ENCODE peak calls at places on chromosomes 6 and 20, in four cellular contexts. B is SW 1271, Z is NCI-H510A, T is NCI-H1694 treated with DMSO at 0.1 percent for 48 hours. O is an unnamed sample.

GRCh38 chr6:105911106-105911629 is 175.0 kb upstream of the PRDM1 start:
- DNase-seq in T (no peak), Z (no peak), B (no peak), O (no peak)

GRCh38 chr6:144310761-144311160 is 25.6 kb downstream of the UTRN start:
- DNase-seq in Z (no peak), T (no peak), B (no peak), O (no peak)

GRCh38 chr20:3183896-3184295 is 10.5 kb upstream of the LZTS3 start:
- DNase-seq in Z (no peak), B (no peak), T (no peak), O (no peak)

GRCh38 chr6:159052720-159053119 is 7.9 kb upstream of the TAGAP start:
- DNase-seq in B (no peak), T (no peak), Z (no peak), O (no peak)

GRCh38 chr6:99458319-99458718 is 33.2 kb upstream of the PNISR start:
- DNase-seq in B (peak), Z (no peak), T (peak), O (no peak)

GRCh38 chr6:63114610-63115009 is 96.7 kb upstream of the FKBP1C start:
- DNase-seq in T (no peak), Z (no peak), B (no peak), O (no peak)

GRCh38 chr6:104702126-104702841 is 157.4 kb downstream of the HACE1 start:
- DNase-seq in Z (no peak), B (no peak), T (no peak), O (no peak)

GRCh38 chr20:9206486-9206885 is 137.6 kb downstream of the PLCB4 start:
- DNase-seq in T (no peak), Z (no peak), B (no peak), O (no peak)

O was measured in left colon.